ENCODE peak calls at places on chromosome X, in nine cellular contexts. One of them, this sample, is unnamed.

GRCh38 chrX:133984857-133985163 is 584 bp downstream of the GPC3 start:
- DNase-seq in heart right ventricle: no peak
- DNase-seq in caudate nucleus: no peak
- DNase-seq in H9: peak
- DNase-seq in tibial nerve: no peak
- DNase-seq in tibial artery: no peak
- DNase-seq in K562: no peak
- DNase-seq in breast epithelium: no peak
- DNase-seq in psoas muscle: no peak
- DNase-seq in this sample: no peak

GRCh38 chrX:24231169-24231568 is 81.6 kb downstream of the ZFX start:
- DNase-seq in heart right ventricle: peak
- DNase-seq in caudate nucleus: no peak
- DNase-seq in H9: no peak
- DNase-seq in tibial nerve: peak
- DNase-seq in tibial artery: no peak
- DNase-seq in K562: peak
- DNase-seq in breast epithelium: no peak
- DNase-seq in psoas muscle: no peak
- DNase-seq in this sample: peak

GRCh38 chrX:40266490-40267333 is 169.0 kb upstream of the BCOR start:
- DNase-seq in heart right ventricle: peak
- DNase-seq in caudate nucleus: peak
- DNase-seq in H9: peak
- DNase-seq in tibial nerve: peak
- DNase-seq in tibial artery: peak
- DNase-seq in K562: peak
- DNase-seq in breast epithelium: peak
- DNase-seq in psoas muscle: peak
- DNase-seq in this sample: peak

GRCh38 chrX:39736219-39737211 is 361.2 kb downstream of the BCOR start:
- DNase-seq in heart right ventricle: peak
- DNase-seq in caudate nucleus: no peak
- DNase-seq in H9: no peak
- DNase-seq in tibial nerve: peak
- DNase-seq in tibial artery: peak
- DNase-seq in K562: no peak
- DNase-seq in breast epithelium: peak
- DNase-seq in psoas muscle: peak
- DNase-seq in this sample: peak

GRCh38 chrX:153874366-153875125 is 11.4 kb downstream of the L1CAM start:
- DNase-seq in heart right ventricle: no peak
- DNase-seq in caudate nucleus: no peak
- DNase-seq in H9: no peak
- DNase-seq in tibial nerve: no peak
- DNase-seq in tibial artery: no peak
- DNase-seq in K562: no peak
- DNase-seq in breast epithelium: no peak
- DNase-seq in psoas muscle: no peak
- DNase-seq in this sample: no peak

GRCh38 chrX:63889001-63889400 is 104.0 kb upstream of the ARHGEF9 start:
- DNase-seq in heart right ventricle: no peak
- DNase-seq in caudate nucleus: no peak
- DNase-seq in H9: no peak
- DNase-seq in tibial nerve: no peak
- DNase-seq in tibial artery: no peak
- DNase-seq in K562: no peak
- DNase-seq in breast epithelium: no peak
- DNase-seq in psoas muscle: no peak
- DNase-seq in this sample: peak

GRCh38 chrX:19152762-19153161 is 30.5 kb upstream of the ADGRG2 start:
- DNase-seq in heart right ventricle: no peak
- DNase-seq in caudate nucleus: no peak
- DNase-seq in H9: no peak
- DNase-seq in tibial nerve: no peak
- DNase-seq in tibial artery: no peak
- DNase-seq in K562: no peak
- DNase-seq in breast epithelium: no peak
- DNase-seq in psoas muscle: no peak
- DNase-seq in this sample: peak

GRCh38 chrX:154484255-154485149 is 1.9 kb downstream of the UBL4A start:
- DNase-seq in heart right ventricle: no peak
- DNase-seq in caudate nucleus: no peak
- DNase-seq in H9: no peak
- DNase-seq in tibial nerve: no peak
- DNase-seq in tibial artery: no peak
- DNase-seq in K562: peak
- DNase-seq in breast epithelium: no peak
- DNase-seq in psoas muscle: no peak
- DNase-seq in this sample: peak

GRCh38 chrX:27444093-27444908 is 18.8 kb downstream of the PPP4R3C start:
- DNase-seq in heart right ventricle: no peak
- DNase-seq in caudate nucleus: no peak
- DNase-seq in H9: no peak
- DNase-seq in tibial nerve: no peak
- DNase-seq in tibial artery: no peak
- DNase-seq in K562: no peak
- DNase-seq in breast epithelium: no peak
- DNase-seq in psoas muscle: no peak
- DNase-seq in this sample: no peak

GRCh38 chrX:110182865-110183264 is 135.0 kb downstream of the AMMECR1 start:
- DNase-seq in heart right ventricle: no peak
- DNase-seq in caudate nucleus: no peak
- DNase-seq in H9: no peak
- DNase-seq in tibial nerve: no peak
- DNase-seq in tibial artery: no peak
- DNase-seq in K562: no peak
- DNase-seq in breast epithelium: no peak
- DNase-seq in psoas muscle: no peak
- DNase-seq in this sample: no peak
- H3K27ac ChIP-seq in heart right ventricle: no peak
- H3K27ac ChIP-seq in caudate nucleus: no peak
- H3K27ac ChIP-seq in H9: no peak
- H3K27ac ChIP-seq in tibial nerve: no peak
- H3K27ac ChIP-seq in tibial artery: no peak
- H3K27ac ChIP-seq in K562: peak
- H3K27ac ChIP-seq in breast epithelium: no peak
- H3K27ac ChIP-seq in psoas muscle: no peak
- H3K27ac ChIP-seq in this sample: peak

DNA sequence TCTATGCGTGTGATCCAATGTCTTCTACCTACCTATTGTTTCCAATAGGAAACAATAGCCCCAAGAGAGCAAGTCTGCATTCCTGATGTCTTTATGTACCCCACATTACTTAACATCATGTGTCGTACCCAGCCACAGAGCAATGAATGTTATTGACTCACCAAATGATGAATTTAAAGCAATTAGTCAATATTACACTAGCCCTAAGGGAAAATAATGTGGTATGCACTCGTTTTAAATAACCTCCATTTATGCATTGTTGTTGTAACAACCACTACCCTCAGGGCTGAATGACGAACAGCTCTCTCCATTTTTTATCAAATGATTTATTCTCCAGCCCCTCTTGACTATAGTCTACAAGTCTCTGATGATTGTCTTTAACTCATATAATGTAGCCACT is 601.8 kb upstream of the GRIA3 start:
- DNase-seq in heart right ventricle: no peak
- DNase-seq in caudate nucleus: no peak
- DNase-seq in H9: no peak
- DNase-seq in tibial nerve: no peak
- DNase-seq in tibial artery: no peak
- DNase-seq in K562: no peak
- DNase-seq in breast epithelium: no peak
- DNase-seq in psoas muscle: no peak
- DNase-seq in this sample: peak
- H3K27ac ChIP-seq in heart right ventricle: no peak
- H3K27ac ChIP-seq in caudate nucleus: no peak
- H3K27ac ChIP-seq in H9: no peak
- H3K27ac ChIP-seq in tibial nerve: no peak
- H3K27ac ChIP-seq in tibial artery: no peak
- H3K27ac ChIP-seq in K562: no peak
- H3K27ac ChIP-seq in breast epithelium: no peak
- H3K27ac ChIP-seq in psoas muscle: no peak
- H3K27ac ChIP-seq in this sample: peak

DNA sequence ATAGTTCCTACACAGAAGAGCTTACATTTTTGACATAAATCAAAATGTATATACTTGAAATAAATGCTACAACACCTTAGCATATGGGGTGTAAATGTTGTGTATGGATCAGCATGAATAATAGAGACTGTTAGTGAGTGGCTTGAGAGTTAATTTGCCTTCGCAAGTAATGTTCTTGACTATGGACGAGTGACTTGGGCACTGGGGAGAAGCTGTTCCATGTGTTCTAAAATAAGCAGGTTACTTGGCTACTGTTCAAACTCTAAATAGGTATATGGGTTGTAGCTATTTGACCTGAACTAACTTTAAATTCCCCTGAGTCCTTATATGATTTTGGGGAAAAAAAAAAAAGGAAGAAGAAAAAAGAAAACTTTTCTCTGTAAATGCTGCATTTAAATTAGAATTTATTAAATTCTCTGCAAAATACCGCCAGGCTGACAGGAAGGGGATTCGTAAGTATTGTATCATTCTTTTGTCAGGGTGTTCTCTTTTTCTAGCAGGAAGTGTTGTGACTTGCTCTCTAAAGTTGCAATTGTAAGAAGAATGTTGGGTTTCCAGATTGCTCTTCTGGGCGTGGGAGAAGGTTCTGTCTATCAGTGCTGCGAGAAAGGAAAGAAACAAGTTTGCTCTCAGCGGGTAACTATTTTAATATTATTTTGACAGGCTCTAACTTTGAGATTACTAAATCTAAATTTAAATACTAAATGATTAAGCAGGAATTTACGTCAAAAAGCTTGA is 32.2 kb downstream of the PLS3 start:
- DNase-seq in heart right ventricle: no peak
- DNase-seq in caudate nucleus: no peak
- DNase-seq in H9: no peak
- DNase-seq in tibial nerve: no peak
- DNase-seq in tibial artery: no peak
- DNase-seq in K562: no peak
- DNase-seq in breast epithelium: no peak
- DNase-seq in psoas muscle: no peak
- DNase-seq in this sample: peak
- H3K27ac ChIP-seq in heart right ventricle: peak
- H3K27ac ChIP-seq in caudate nucleus: no peak
- H3K27ac ChIP-seq in H9: no peak
- H3K27ac ChIP-seq in tibial nerve: peak
- H3K27ac ChIP-seq in tibial artery: peak
- H3K27ac ChIP-seq in K562: no peak
- H3K27ac ChIP-seq in breast epithelium: peak
- H3K27ac ChIP-seq in psoas muscle: peak
- H3K27ac ChIP-seq in this sample: peak

GRCh38 chrX:317424-318067 is 1.1 kb downstream of the GTPBP6 start:
- DNase-seq in heart right ventricle: no peak
- DNase-seq in caudate nucleus: no peak
- DNase-seq in H9: no peak
- DNase-seq in tibial nerve: no peak
- DNase-seq in tibial artery: no peak
- DNase-seq in K562: peak
- DNase-seq in breast epithelium: peak
- DNase-seq in psoas muscle: no peak
- DNase-seq in this sample: no peak
- H3K27ac ChIP-seq in heart right ventricle: no peak
- H3K27ac ChIP-seq in caudate nucleus: peak
- H3K27ac ChIP-seq in H9: no peak
- H3K27ac ChIP-seq in tibial nerve: peak
- H3K27ac ChIP-seq in tibial artery: peak
- H3K27ac ChIP-seq in K562: peak
- H3K27ac ChIP-seq in breast epithelium: peak
- H3K27ac ChIP-seq in psoas muscle: peak
- H3K27ac ChIP-seq in this sample: no peak

GRCh38 chrX:45767021-45767491 is 566.4 kb upstream of the DIPK2B start:
- DNase-seq in heart right ventricle: no peak
- DNase-seq in caudate nucleus: no peak
- DNase-seq in H9: no peak
- DNase-seq in tibial nerve: no peak
- DNase-seq in tibial artery: no peak
- DNase-seq in K562: no peak
- DNase-seq in breast epithelium: no peak
- DNase-seq in psoas muscle: no peak
- DNase-seq in this sample: peak

GRCh38 chrX:45771114-45771513 is 570.4 kb upstream of the DIPK2B start:
- DNase-seq in heart right ventricle: peak
- DNase-seq in caudate nucleus: no peak
- DNase-seq in H9: no peak
- DNase-seq in tibial nerve: no peak
- DNase-seq in tibial artery: no peak
- DNase-seq in K562: no peak
- DNase-seq in breast epithelium: no peak
- DNase-seq in psoas muscle: no peak
- DNase-seq in this sample: peak

GRCh38 chrX:45769919-45770582 is 569.4 kb upstream of the DIPK2B start:
- DNase-seq in heart right ventricle: peak
- DNase-seq in caudate nucleus: no peak
- DNase-seq in H9: no peak
- DNase-seq in tibial nerve: peak
- DNase-seq in tibial artery: peak
- DNase-seq in K562: peak
- DNase-seq in breast epithelium: no peak
- DNase-seq in psoas muscle: peak
- DNase-seq in this sample: peak

GRCh38 chrX:45765726-45766125 is 565.0 kb upstream of the DIPK2B start:
- DNase-seq in heart right ventricle: no peak
- DNase-seq in caudate nucleus: no peak
- DNase-seq in H9: no peak
- DNase-seq in tibial nerve: no peak
- DNase-seq in tibial artery: no peak
- DNase-seq in K562: no peak
- DNase-seq in breast epithelium: no peak
- DNase-seq in psoas muscle: no peak
- DNase-seq in this sample: peak

GRCh38 chrX:45768666-45769065 is 568.0 kb upstream of the DIPK2B start:
- DNase-seq in heart right ventricle: no peak
- DNase-seq in caudate nucleus: no peak
- DNase-seq in H9: no peak
- DNase-seq in tibial nerve: no peak
- DNase-seq in tibial artery: no peak
- DNase-seq in K562: no peak
- DNase-seq in breast epithelium: no peak
- DNase-seq in psoas muscle: no peak
- DNase-seq in this sample: no peak
- H3K27ac ChIP-seq in heart right ventricle: no peak
- H3K27ac ChIP-seq in caudate nucleus: no peak
- H3K27ac ChIP-seq in H9: no peak
- H3K27ac ChIP-seq in tibial nerve: peak
- H3K27ac ChIP-seq in tibial artery: peak
- H3K27ac ChIP-seq in K562: no peak
- H3K27ac ChIP-seq in breast epithelium: peak
- H3K27ac ChIP-seq in psoas muscle: peak
- H3K27ac ChIP-seq in this sample: peak